ENCODE peak calls at places on chromosomes 5 and 9, in ten cellular contexts. One of them, this sample, is unnamed.
A peak's percentile ranks its signal among the peaks of the same experiment; 100 is the strongest.

GRCh38 chr9:33029106-33029788 is 4.2 kb downstream of the DNAJA1 start:
- DNase-seq in activated T-cell treated with anti-CD3 and anti-CD28 coated beads, Interleukin-2, amount 50 U/mL, for 4 hours: no peak
- DNase-seq in HEK293T: no peak
- DNase-seq in pons: no peak
- DNase-seq in mesendoderm: no peak
- DNase-seq in body of pancreas: no peak
- DNase-seq in adipocyte: peak; percentile 95
- DNase-seq in EL: peak; percentile 52
- DNase-seq in right lobe of liver: no peak
- DNase-seq in EH: peak; percentile 28
- DNase-seq in this sample: no peak

GRCh38 chr5:147208134-147208533 is 26.7 kb upstream of the STK32A start:
- DNase-seq in activated T-cell treated with anti-CD3 and anti-CD28 coated beads, Interleukin-2, amount 50 U/mL, for 4 hours: no peak
- DNase-seq in HEK293T: no peak
- DNase-seq in pons: peak; percentile 99
- DNase-seq in mesendoderm: no peak
- DNase-seq in body of pancreas: no peak
- DNase-seq in adipocyte: peak; percentile 11
- DNase-seq in EL: no peak
- DNase-seq in right lobe of liver: no peak
- DNase-seq in EH: no peak
- DNase-seq in this sample: no peak

GRCh38 chr5:139100825-139101224 is 97.3 kb downstream of the SIL1 start:
- DNase-seq in activated T-cell treated with anti-CD3 and anti-CD28 coated beads, Interleukin-2, amount 50 U/mL, for 4 hours: no peak
- DNase-seq in HEK293T: no peak
- DNase-seq in pons: no peak
- DNase-seq in mesendoderm: no peak
- DNase-seq in body of pancreas: no peak
- DNase-seq in adipocyte: peak; percentile 65
- DNase-seq in EL: peak; percentile 64
- DNase-seq in right lobe of liver: no peak
- DNase-seq in EH: peak; percentile 77
- DNase-seq in this sample: no peak

GRCh38 chr5:98975223-98975622 is 46.4 kb upstream of the CHD1 start:
- DNase-seq in activated T-cell treated with anti-CD3 and anti-CD28 coated beads, Interleukin-2, amount 50 U/mL, for 4 hours: no peak
- DNase-seq in HEK293T: no peak
- DNase-seq in pons: no peak
- DNase-seq in mesendoderm: no peak
- DNase-seq in body of pancreas: no peak
- DNase-seq in adipocyte: no peak
- DNase-seq in EL: no peak
- DNase-seq in right lobe of liver: no peak
- DNase-seq in EH: no peak
- DNase-seq in this sample: no peak

GRCh38 chr9:69519470-69520240 is 152.5 kb downstream of the APBA1 start:
- DNase-seq in activated T-cell treated with anti-CD3 and anti-CD28 coated beads, Interleukin-2, amount 50 U/mL, for 4 hours: no peak
- DNase-seq in HEK293T: no peak
- DNase-seq in pons: no peak
- DNase-seq in mesendoderm: no peak
- DNase-seq in body of pancreas: no peak
- DNase-seq in adipocyte: peak; percentile 15
- DNase-seq in EL: no peak
- DNase-seq in right lobe of liver: no peak
- DNase-seq in EH: no peak
- DNase-seq in this sample: no peak

GRCh38 chr5:118590806-118591205 is 397.5 kb downstream of the DTWD2 start:
- DNase-seq in activated T-cell treated with anti-CD3 and anti-CD28 coated beads, Interleukin-2, amount 50 U/mL, for 4 hours: no peak
- DNase-seq in HEK293T: no peak
- DNase-seq in pons: no peak
- DNase-seq in mesendoderm: no peak
- DNase-seq in body of pancreas: no peak
- DNase-seq in adipocyte: no peak
- DNase-seq in EL: no peak
- DNase-seq in right lobe of liver: no peak
- DNase-seq in EH: no peak
- DNase-seq in this sample: no peak

GRCh38 chr9:76873821-76874220 is 32.1 kb downstream of the PRUNE2 start:
- DNase-seq in activated T-cell treated with anti-CD3 and anti-CD28 coated beads, Interleukin-2, amount 50 U/mL, for 4 hours: no peak
- DNase-seq in HEK293T: no peak
- DNase-seq in pons: no peak
- DNase-seq in mesendoderm: no peak
- DNase-seq in body of pancreas: no peak
- DNase-seq in adipocyte: no peak
- DNase-seq in EL: peak; percentile 32
- DNase-seq in right lobe of liver: no peak
- DNase-seq in EH: peak; percentile 16
- DNase-seq in this sample: no peak

GRCh38 chr5:57784106-57784505 is 301.5 kb upstream of the ACTBL2 start:
- DNase-seq in activated T-cell treated with anti-CD3 and anti-CD28 coated beads, Interleukin-2, amount 50 U/mL, for 4 hours: no peak
- DNase-seq in HEK293T: no peak
- DNase-seq in pons: no peak
- DNase-seq in mesendoderm: no peak
- DNase-seq in body of pancreas: no peak
- DNase-seq in adipocyte: peak; percentile 24
- DNase-seq in EL: peak; percentile 38
- DNase-seq in right lobe of liver: no peak
- DNase-seq in EH: peak; percentile 39
- DNase-seq in this sample: no peak

GRCh38 chr9:96686638-96687335 is 31.7 kb upstream of the PRXL2C start:
- DNase-seq in activated T-cell treated with anti-CD3 and anti-CD28 coated beads, Interleukin-2, amount 50 U/mL, for 4 hours: peak; percentile 70
- DNase-seq in HEK293T: no peak
- DNase-seq in pons: peak; percentile 68
- DNase-seq in mesendoderm: peak; percentile 94
- DNase-seq in body of pancreas: peak; percentile 86
- DNase-seq in adipocyte: peak; percentile 87
- DNase-seq in EL: peak; percentile 80
- DNase-seq in right lobe of liver: peak; percentile 58
- DNase-seq in EH: peak; percentile 76
- DNase-seq in this sample: peak; percentile 68

GRCh38 chr9:2335260-2335659 is 286.3 kb upstream of the VLDLR start:
- DNase-seq in activated T-cell treated with anti-CD3 and anti-CD28 coated beads, Interleukin-2, amount 50 U/mL, for 4 hours: no peak
- DNase-seq in HEK293T: no peak
- DNase-seq in pons: no peak
- DNase-seq in mesendoderm: no peak
- DNase-seq in body of pancreas: no peak
- DNase-seq in adipocyte: no peak
- DNase-seq in EL: no peak
- DNase-seq in right lobe of liver: no peak
- DNase-seq in EH: no peak
- DNase-seq in this sample: no peak

GRCh38 chr5:16713386-16713928 is 96.7 kb upstream of the RETREG1 start:
- DNase-seq in activated T-cell treated with anti-CD3 and anti-CD28 coated beads, Interleukin-2, amount 50 U/mL, for 4 hours: no peak
- DNase-seq in HEK293T: no peak
- DNase-seq in pons: no peak
- DNase-seq in mesendoderm: peak; percentile 89
- DNase-seq in body of pancreas: no peak
- DNase-seq in adipocyte: peak; percentile 32
- DNase-seq in EL: no peak
- DNase-seq in right lobe of liver: no peak
- DNase-seq in EH: peak; percentile 53
- DNase-seq in this sample: no peak

GRCh38 chr9:121888438-121888775 is 204.7 kb downstream of the TTLL11 start:
- DNase-seq in activated T-cell treated with anti-CD3 and anti-CD28 coated beads, Interleukin-2, amount 50 U/mL, for 4 hours: no peak
- DNase-seq in HEK293T: no peak
- DNase-seq in pons: peak; percentile 37
- DNase-seq in mesendoderm: peak; percentile 39
- DNase-seq in body of pancreas: peak; percentile 28
- DNase-seq in adipocyte: peak; percentile 64
- DNase-seq in EL: peak; percentile 86
- DNase-seq in right lobe of liver: no peak
- DNase-seq in EH: peak; percentile 95
- DNase-seq in this sample: no peak

GRCh38 chr5:138504799-138505198 is 38.2 kb downstream of the ETF1 start:
- DNase-seq in activated T-cell treated with anti-CD3 and anti-CD28 coated beads, Interleukin-2, amount 50 U/mL, for 4 hours: no peak
- DNase-seq in HEK293T: no peak
- DNase-seq in pons: peak; percentile 20
- DNase-seq in mesendoderm: no peak
- DNase-seq in body of pancreas: peak; percentile 52
- DNase-seq in adipocyte: peak; percentile 40
- DNase-seq in EL: no peak
- DNase-seq in right lobe of liver: peak; percentile 71
- DNase-seq in EH: no peak
- DNase-seq in this sample: no peak

GRCh38 chr9:12775963-12776774 is 1.3 kb downstream of the LURAP1L start:
- DNase-seq in activated T-cell treated with anti-CD3 and anti-CD28 coated beads, Interleukin-2, amount 50 U/mL, for 4 hours: no peak
- DNase-seq in HEK293T: peak; percentile 62
- DNase-seq in pons: peak; percentile 95
- DNase-seq in mesendoderm: peak; percentile 85
- DNase-seq in body of pancreas: peak; percentile 90
- DNase-seq in adipocyte: peak; percentile 91
- DNase-seq in EL: peak; percentile 89
- DNase-seq in right lobe of liver: peak; percentile 91
- DNase-seq in EH: peak; percentile 81
- DNase-seq in this sample: no peak

GRCh38 chr5:173866249-173867172 is 21.6 kb upstream of the CPEB4 start:
- DNase-seq in activated T-cell treated with anti-CD3 and anti-CD28 coated beads, Interleukin-2, amount 50 U/mL, for 4 hours: no peak
- DNase-seq in HEK293T: no peak
- DNase-seq in pons: peak; percentile 98
- DNase-seq in mesendoderm: no peak
- DNase-seq in body of pancreas: peak; percentile 45
- DNase-seq in adipocyte: peak; percentile 24
- DNase-seq in EL: no peak
- DNase-seq in right lobe of liver: no peak
- DNase-seq in EH: no peak
- DNase-seq in this sample: no peak

GRCh38 chr5:74916831-74917710 is 50.9 kb upstream of the FAM169A start:
- DNase-seq in activated T-cell treated with anti-CD3 and anti-CD28 coated beads, Interleukin-2, amount 50 U/mL, for 4 hours: no peak
- DNase-seq in HEK293T: no peak
- DNase-seq in pons: no peak
- DNase-seq in mesendoderm: no peak
- DNase-seq in body of pancreas: peak; percentile 30
- DNase-seq in adipocyte: peak; percentile 5
- DNase-seq in EL: peak; percentile 55
- DNase-seq in right lobe of liver: no peak
- DNase-seq in EH: peak; percentile 62
- DNase-seq in this sample: no peak

GRCh38 chr5:1831677-1832313 is 30.6 kb downstream of the NDUFS6 start:
- DNase-seq in activated T-cell treated with anti-CD3 and anti-CD28 coated beads, Interleukin-2, amount 50 U/mL, for 4 hours: no peak
- DNase-seq in HEK293T: no peak
- DNase-seq in pons: no peak
- DNase-seq in mesendoderm: peak; percentile 53
- DNase-seq in body of pancreas: no peak
- DNase-seq in adipocyte: no peak
- DNase-seq in EL: no peak
- DNase-seq in right lobe of liver: no peak
- DNase-seq in EH: peak; percentile 4
- DNase-seq in this sample: no peak

GRCh38 chr5:180109920-180110319 is 38.4 kb upstream of the RNF130 start:
- DNase-seq in activated T-cell treated with anti-CD3 and anti-CD28 coated beads, Interleukin-2, amount 50 U/mL, for 4 hours: no peak
- DNase-seq in HEK293T: no peak
- DNase-seq in pons: no peak
- DNase-seq in mesendoderm: no peak
- DNase-seq in body of pancreas: no peak
- DNase-seq in adipocyte: no peak
- DNase-seq in EL: no peak
- DNase-seq in right lobe of liver: no peak
- DNase-seq in EH: no peak
- DNase-seq in this sample: no peak

GRCh38 chr5:31193591-31194457 is at the start of gene CDH6:
- DNase-seq in activated T-cell treated with anti-CD3 and anti-CD28 coated beads, Interleukin-2, amount 50 U/mL, for 4 hours: no peak
- DNase-seq in HEK293T: peak; percentile 33
- DNase-seq in pons: peak; percentile 70
- DNase-seq in mesendoderm: peak; percentile 93
- DNase-seq in body of pancreas: peak; percentile 11
- DNase-seq in adipocyte: peak; percentile 77
- DNase-seq in EL: peak; percentile 16
- DNase-seq in right lobe of liver: peak; percentile 48
- DNase-seq in EH: peak; percentile 15
- DNase-seq in this sample: no peak

GRCh38 chr9:74500584-74500924 is 3.4 kb downstream of the RORB start:
- DNase-seq in activated T-cell treated with anti-CD3 and anti-CD28 coated beads, Interleukin-2, amount 50 U/mL, for 4 hours: no peak
- DNase-seq in HEK293T: no peak
- DNase-seq in pons: no peak
- DNase-seq in mesendoderm: peak; percentile 44
- DNase-seq in body of pancreas: no peak
- DNase-seq in adipocyte: no peak
- DNase-seq in EL: no peak
- DNase-seq in right lobe of liver: no peak
- DNase-seq in EH: no peak
- DNase-seq in this sample: no peak

GRCh38 chr5:157148734-157149615 is 6.3 kb upstream of the MED7 start:
- DNase-seq in activated T-cell treated with anti-CD3 and anti-CD28 coated beads, Interleukin-2, amount 50 U/mL, for 4 hours: peak; percentile 84
- DNase-seq in HEK293T: peak; percentile 63
- DNase-seq in pons: peak; percentile 70
- DNase-seq in mesendoderm: peak; percentile 73
- DNase-seq in body of pancreas: peak; percentile 69
- DNase-seq in adipocyte: peak; percentile 90
- DNase-seq in EL: peak; percentile 63
- DNase-seq in right lobe of liver: peak; percentile 62
- DNase-seq in EH: peak; percentile 67
- DNase-seq in this sample: peak; percentile 58

GRCh38 chr9:121601234-121601633 is 50.2 kb upstream of the DAB2IP start:
- DNase-seq in activated T-cell treated with anti-CD3 and anti-CD28 coated beads, Interleukin-2, amount 50 U/mL, for 4 hours: no peak
- DNase-seq in HEK293T: no peak
- DNase-seq in pons: peak; percentile 78
- DNase-seq in mesendoderm: no peak
- DNase-seq in body of pancreas: no peak
- DNase-seq in adipocyte: peak; percentile 85
- DNase-seq in EL: peak; percentile 30
- DNase-seq in right lobe of liver: no peak
- DNase-seq in EH: peak; percentile 61
- DNase-seq in this sample: no peak

GRCh38 chr5:25056846-25057245 is 412.1 kb upstream of the CDH10 start:
- DNase-seq in activated T-cell treated with anti-CD3 and anti-CD28 coated beads, Interleukin-2, amount 50 U/mL, for 4 hours: no peak
- DNase-seq in HEK293T: no peak
- DNase-seq in pons: no peak
- DNase-seq in mesendoderm: peak; percentile 12
- DNase-seq in body of pancreas: no peak
- DNase-seq in adipocyte: no peak
- DNase-seq in EL: no peak
- DNase-seq in right lobe of liver: no peak
- DNase-seq in EH: no peak
- DNase-seq in this sample: no peak

GRCh38 chr9:14302405-14302804 is 11.5 kb downstream of the NFIB start:
- DNase-seq in activated T-cell treated with anti-CD3 and anti-CD28 coated beads, Interleukin-2, amount 50 U/mL, for 4 hours: no peak
- DNase-seq in HEK293T: no peak
- DNase-seq in pons: peak; percentile 41
- DNase-seq in mesendoderm: no peak
- DNase-seq in body of pancreas: no peak
- DNase-seq in adipocyte: peak; percentile 14
- DNase-seq in EL: no peak
- DNase-seq in right lobe of liver: no peak
- DNase-seq in EH: no peak
- DNase-seq in this sample: no peak

GRCh38 chr9:129464972-129465833 is 155.7 kb downstream of the C9orf50 start:
- DNase-seq in activated T-cell treated with anti-CD3 and anti-CD28 coated beads, Interleukin-2, amount 50 U/mL, for 4 hours: no peak
- DNase-seq in HEK293T: no peak
- DNase-seq in pons: no peak
- DNase-seq in mesendoderm: no peak
- DNase-seq in body of pancreas: no peak
- DNase-seq in adipocyte: no peak
- DNase-seq in EL: peak; percentile 47
- DNase-seq in right lobe of liver: no peak
- DNase-seq in EH: peak; percentile 60
- DNase-seq in this sample: no peak

GRCh38 chr9:2026598-2026997 is 11.5 kb downstream of the SMARCA2 start:
- DNase-seq in activated T-cell treated with anti-CD3 and anti-CD28 coated beads, Interleukin-2, amount 50 U/mL, for 4 hours: no peak
- DNase-seq in HEK293T: no peak
- DNase-seq in pons: no peak
- DNase-seq in mesendoderm: no peak
- DNase-seq in body of pancreas: no peak
- DNase-seq in adipocyte: no peak
- DNase-seq in EL: no peak
- DNase-seq in right lobe of liver: no peak
- DNase-seq in EH: no peak
- DNase-seq in this sample: no peak

GRCh38 chr5:81825237-81825636 is 74.3 kb upstream of the SSBP2 start:
- DNase-seq in activated T-cell treated with anti-CD3 and anti-CD28 coated beads, Interleukin-2, amount 50 U/mL, for 4 hours: no peak
- DNase-seq in HEK293T: no peak
- DNase-seq in pons: no peak
- DNase-seq in mesendoderm: no peak
- DNase-seq in body of pancreas: peak; percentile 51
- DNase-seq in adipocyte: peak; percentile 76
- DNase-seq in EL: peak; percentile 96
- DNase-seq in right lobe of liver: no peak
- DNase-seq in EH: peak; percentile 94
- DNase-seq in this sample: no peak

GRCh38 chr5:58259685-58260152 is 200.2 kb downstream of the PLK2 start:
- DNase-seq in activated T-cell treated with anti-CD3 and anti-CD28 coated beads, Interleukin-2, amount 50 U/mL, for 4 hours: no peak
- DNase-seq in HEK293T: no peak
- DNase-seq in pons: no peak
- DNase-seq in mesendoderm: peak; percentile 98
- DNase-seq in body of pancreas: peak; percentile 7
- DNase-seq in adipocyte: peak; percentile 69
- DNase-seq in EL: peak; percentile 96
- DNase-seq in right lobe of liver: no peak
- DNase-seq in EH: peak; percentile 91
- DNase-seq in this sample: no peak